ENCODE peak calls at places on chromosomes 2 and 18, in five cellular contexts. C is GM12865, O is breast epithelium, B is tibial nerve, J is sigmoid colon. F is an unnamed sample.

GRCh38 chr2:207245526-207245925 is 79.8 kb upstream of the KLF7 start:
- DNase-seq in O (no peak), B (no peak), C (no peak), J (no peak), F (no peak)

GRCh38 chr2:50143822-50144575 is 887.9 kb downstream of the NRXN1 start:
- DNase-seq in C (peak; percentile 64), O (no peak), J (no peak), B (no peak), F (no peak)

GRCh38 chr18:59096098-59096779 is 43.4 kb upstream of the SEC11C start:
- DNase-seq in C (no peak), B (no peak), J (no peak), O (no peak), F (no peak)

GRCh38 chr2:241389697-241390096 is 33.6 kb downstream of the FARP2 start:
- DNase-seq in B (no peak), J (no peak), C (no peak), O (no peak), F (no peak)

GRCh38 chr2:69601179-69601612 is 42.3 kb downstream of the AAK1 start:
- DNase-seq in C (no peak), O (no peak), B (no peak), J (no peak), F (no peak)

GRCh38 chr2:29006986-29007301 is 25.8 kb downstream of the TOGARAM2 start:
- DNase-seq in B (no peak), C (no peak), O (no peak), J (no peak), F (no peak)

GRCh38 chr2:44931177-44931795 is 10.2 kb upstream of the SIX3 start:
- DNase-seq in B (no peak), J (no peak), O (no peak), C (no peak), F (no peak)

GRCh38 chr2:235595420-235596010 is 101.7 kb downstream of the AGAP1 start:
- DNase-seq in C (peak; percentile 56), J (peak; percentile 87), B (peak; percentile 75), O (peak; percentile 57), F (peak; percentile 54)

GRCh38 chr2:182666674-182667320 is 49.3 kb upstream of the DNAJC10 start:
- DNase-seq in O (no peak), J (no peak), B (no peak), C (peak; percentile 51), F (no peak)

GRCh38 chr2:168952424-168952823 is 51.3 kb downstream of the G6PC2 start:
- DNase-seq in B (no peak), C (no peak), O (no peak), J (no peak), F (no peak)

GRCh38 chr2:14445670-14446069 is 186.8 kb upstream of the LRATD1 start:
- DNase-seq in C (no peak), B (no peak), J (no peak), O (no peak), F (no peak)

GRCh38 chr2:241122376-241123002 is 20.4 kb upstream of the MTERF4 start:
- DNase-seq in C (no peak), B (no peak), O (no peak), J (peak; percentile 41), F (no peak)

GRCh38 chr2:162118166-162119031 is 33.6 kb downstream of the GCG start:
- DNase-seq in B (no peak), O (peak; percentile 33), C (no peak), J (peak; percentile 69), F (no peak)

GRCh38 chr2:8923173-8923572 is 80.3 kb downstream of the MBOAT2 start:
- DNase-seq in O (no peak), B (no peak), C (no peak), J (no peak), F (no peak)

GRCh38 chr18:23136326-23137092 is 1.2 kb downstream of the CABLES1 start:
- DNase-seq in B (peak; percentile 42), C (peak; percentile 45), J (no peak), O (peak; percentile 41), F (peak; percentile 48)

GRCh38 chr2:64311948-64312621 is 141.9 kb upstream of the LGALSL start:
- DNase-seq in C (peak; percentile 65), B (peak; percentile 74), J (peak; percentile 88), O (peak; percentile 95), F (no peak)

GRCh38 chr18:63859781-63860535 is 27.5 kb upstream of the SERPINB2 start:
- DNase-seq in B (no peak), O (no peak), C (peak; percentile 5), J (no peak), F (no peak)

GRCh38 chr18:56139792-56140254 is 498.6 kb downstream of the TXNL1 start:
- DNase-seq in J (no peak), C (no peak), B (no peak), O (no peak), F (no peak)

GRCh38 chr2:182117203-182117602 is 131.6 kb downstream of the PPP1R1C start:
- DNase-seq in J (no peak), B (no peak), C (no peak), O (no peak), F (no peak)

GRCh38 chr2:119225084-119225864 is 1.6 kb downstream of the STEAP3 start:
- DNase-seq in B (no peak), J (no peak), C (peak; percentile 31), O (no peak), F (no peak)

GRCh38 chr18:41395695-41396094 is 559.3 kb upstream of the PIK3C3 start:
- DNase-seq in B (no peak), J (no peak), O (no peak), C (no peak), F (no peak)

GRCh38 chr2:174124171-174124570 is 124.2 kb downstream of the OLA1 start:
- DNase-seq in J (no peak), C (peak; percentile 25), B (no peak), O (no peak), F (no peak)

GRCh38 chr2:74834806-74835755 is 1.2 kb downstream of the HK2 start:
- DNase-seq in J (no peak), O (no peak), C (peak; percentile 84), B (no peak), F (no peak)

GRCh38 chr2:173752152-173752551 is 213.0 kb downstream of the SP3 start:
- DNase-seq in C (peak; percentile 36), O (no peak), B (no peak), J (no peak), F (no peak)

GRCh38 chr2:40289771-40290404 is 162.0 kb downstream of the SLC8A1 start:
- DNase-seq in O (no peak), J (no peak), B (no peak), C (peak; percentile 26), F (no peak)

GRCh38 chr2:105926960-105927678 is 182.4 kb downstream of the NCK2 start:
- DNase-seq in O (no peak), B (no peak), J (no peak), C (peak; percentile 17), F (no peak)

GRCh38 chr2:3536682-3537632 is 17.6 kb upstream of the ADI1 start:
- DNase-seq in B (no peak), J (peak; percentile 84), C (peak; percentile 59), O (no peak), F (no peak)

GRCh38 chr18:25099838-25100393 is 252.1 kb downstream of the ZNF521 start:
- DNase-seq in C (no peak), J (no peak), B (no peak), O (no peak), F (no peak)

GRCh38 chr2:180033993-180034894 is 27.1 kb upstream of the CWC22 start:
- DNase-seq in J (no peak), C (no peak), O (no peak), B (no peak), F (no peak)

GRCh38 chr18:3901811-3902210 is 451.8 kb downstream of the TGIF1 start:
- DNase-seq in O (no peak), C (no peak), J (no peak), B (no peak), F (no peak)

GRCh38 chr2:47222813-47223564 is 67.9 kb upstream of the STPG4 start:
- DNase-seq in O (no peak), J (no peak), C (no peak), B (no peak), F (no peak)

GRCh38 chr2:239762106-239762505 is 263.0 kb downstream of the NDUFA10 start:
- DNase-seq in J (no peak), C (no peak), O (no peak), B (no peak), F (no peak)

GRCh38 chr2:66001538-66001937 is 433.4 kb upstream of the MEIS1 start:
- DNase-seq in O (no peak), C (no peak), B (no peak), J (no peak), F (no peak)

GRCh38 chr2:65999103-65999502 is 435.8 kb upstream of the MEIS1 start:
- DNase-seq in O (no peak), C (no peak), J (no peak), B (no peak), F (no peak)

GRCh38 chr2:66000888-66001287 is 434.0 kb upstream of the MEIS1 start:
- DNase-seq in O (no peak), B (no peak), C (no peak), J (no peak), F (no peak)

GRCh38 chr2:65997941-65998340 is 437.0 kb upstream of the MEIS1 start:
- DNase-seq in O (no peak), J (no peak), B (no peak), C (no peak), F (no peak)

DNA sequence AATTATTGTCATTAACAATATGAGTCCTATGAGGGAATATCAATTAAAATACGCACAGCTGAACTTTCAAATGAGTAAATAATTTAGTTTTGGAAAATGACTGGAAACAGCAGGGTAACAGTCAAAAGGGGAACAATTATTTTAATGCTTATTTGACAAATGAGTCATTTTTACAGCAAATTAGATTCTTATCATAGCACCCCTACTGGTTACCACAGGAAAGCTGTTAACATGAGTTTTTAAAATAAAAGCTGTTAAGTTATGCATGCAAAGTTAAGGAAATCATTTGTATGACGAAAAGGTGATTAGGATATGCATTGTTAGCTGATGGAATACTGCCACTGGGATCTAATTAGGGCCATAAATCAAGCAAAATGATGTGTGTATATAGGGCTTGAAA is 435.1 kb upstream of the MEIS1 start:
- DNase-seq in J (no peak), B (no peak), C (no peak), O (no peak), F (no peak)
- TF ChIP-seq CTCF in J (no peak), B (no peak), C (no peak), O (no peak), F (no peak)

GRCh38 chr2:127387655-127388422 is at the start of gene MAP3K2:
- DNase-seq in J (peak; percentile 97), O (peak; percentile 91), B (peak; percentile 92), C (peak; percentile 97), F (peak; percentile 74)
- TF ChIP-seq CTCF in J (no peak), O (no peak), B (peak; percentile 39), C (no peak), F (no peak)

GRCh38 chr2:198930170-198930569 is 527.6 kb downstream of the SATB2 start:
- DNase-seq in J (no peak), C (no peak), B (no peak), O (no peak), F (no peak)
- TF ChIP-seq CTCF in J (no peak), C (peak; percentile 20), B (no peak), O (no peak), F (no peak)

DNA sequence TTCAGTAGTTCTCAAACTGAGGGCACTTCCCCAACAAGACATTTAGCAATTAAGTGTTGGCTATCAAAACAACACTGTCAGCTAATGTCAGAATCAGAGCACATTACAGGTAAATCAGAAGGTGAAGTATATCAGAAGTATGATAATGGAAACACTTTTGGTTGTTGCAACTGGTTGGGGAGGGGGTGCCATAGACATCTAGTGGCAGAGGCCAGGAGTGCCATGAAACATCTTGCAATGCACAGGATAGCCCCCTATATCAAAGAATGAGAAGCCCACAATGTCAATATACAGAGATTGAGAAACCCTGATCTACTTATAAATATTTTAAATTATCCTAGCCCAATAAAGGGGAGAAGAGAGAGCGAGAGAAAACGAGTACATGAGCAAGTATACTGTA is 4.9 kb upstream of the XPO1 start:
- DNase-seq in O (no peak), B (no peak), C (no peak), J (no peak), F (no peak)
- TF ChIP-seq CTCF in O (no peak), B (no peak), C (peak; percentile 2), J (no peak), F (no peak)

F was measured in D721Med.